ENCODE peak calls at places on chromosomes 6 and 20, in eight cellular contexts. One of them, this sample, is unnamed.

GRCh38 chr6:69729870-69730449 is 66.8 kb downstream of the LMBRD1 start:
- DNase-seq in cardiac muscle cell: peak; percentile 13
- DNase-seq in fibroblast of the aortic adventitia: peak; percentile 23
- DNase-seq in CD8-positive, alpha-beta T cell: no peak
- DNase-seq in uterus: no peak
- DNase-seq in mucosa of descending colon: no peak
- DNase-seq in GM12878: no peak
- DNase-seq in kidney: no peak
- DNase-seq in this sample: peak; percentile 1

GRCh38 chr6:81995548-81996289 is 243.2 kb upstream of the TENT5A start:
- DNase-seq in cardiac muscle cell: no peak
- DNase-seq in mucosa of descending colon: no peak
- DNase-seq in uterus: no peak
- DNase-seq in fibroblast of the aortic adventitia: peak; percentile 64
- DNase-seq in kidney: no peak
- DNase-seq in CD8-positive, alpha-beta T cell: no peak
- DNase-seq in GM12878: no peak
- DNase-seq in this sample: peak; percentile 78

GRCh38 chr6:41028618-41029486 is 10.2 kb downstream of the UNC5CL start:
- DNase-seq in cardiac muscle cell: peak; percentile 42
- DNase-seq in uterus: no peak
- DNase-seq in kidney: no peak
- DNase-seq in mucosa of descending colon: no peak
- DNase-seq in GM12878: no peak
- DNase-seq in fibroblast of the aortic adventitia: no peak
- DNase-seq in CD8-positive, alpha-beta T cell: no peak
- DNase-seq in this sample: no peak

GRCh38 chr20:52305843-52306242 is 114.3 kb upstream of the ZFP64 start:
- DNase-seq in GM12878: no peak
- DNase-seq in mucosa of descending colon: no peak
- DNase-seq in CD8-positive, alpha-beta T cell: no peak
- DNase-seq in kidney: no peak
- DNase-seq in uterus: no peak
- DNase-seq in cardiac muscle cell: no peak
- DNase-seq in fibroblast of the aortic adventitia: no peak
- DNase-seq in this sample: no peak

GRCh38 chr6:133631421-133631820 is 257.5 kb upstream of the TCF21 start:
- DNase-seq in mucosa of descending colon: no peak
- DNase-seq in uterus: no peak
- DNase-seq in cardiac muscle cell: no peak
- DNase-seq in fibroblast of the aortic adventitia: peak; percentile 62
- DNase-seq in kidney: no peak
- DNase-seq in GM12878: no peak
- DNase-seq in CD8-positive, alpha-beta T cell: no peak
- DNase-seq in this sample: peak; percentile 71

GRCh38 chr20:10642859-10643559 is 30.8 kb downstream of the JAG1 start:
- DNase-seq in kidney: no peak
- DNase-seq in CD8-positive, alpha-beta T cell: no peak
- DNase-seq in fibroblast of the aortic adventitia: no peak
- DNase-seq in uterus: no peak
- DNase-seq in GM12878: no peak
- DNase-seq in mucosa of descending colon: no peak
- DNase-seq in cardiac muscle cell: no peak
- DNase-seq in this sample: no peak

GRCh38 chr20:63961664-63962425 is 5.6 kb upstream of the UCKL1 start:
- DNase-seq in CD8-positive, alpha-beta T cell: no peak
- DNase-seq in cardiac muscle cell: no peak
- DNase-seq in uterus: no peak
- DNase-seq in fibroblast of the aortic adventitia: no peak
- DNase-seq in GM12878: no peak
- DNase-seq in mucosa of descending colon: peak; percentile 46
- DNase-seq in kidney: peak; percentile 59
- DNase-seq in this sample: no peak

GRCh38 chr6:95087394-95088097 is 489.8 kb upstream of the MANEA start:
- DNase-seq in GM12878: no peak
- DNase-seq in fibroblast of the aortic adventitia: peak; percentile 91
- DNase-seq in uterus: no peak
- DNase-seq in mucosa of descending colon: no peak
- DNase-seq in CD8-positive, alpha-beta T cell: no peak
- DNase-seq in cardiac muscle cell: peak; percentile 86
- DNase-seq in kidney: no peak
- DNase-seq in this sample: peak; percentile 4

GRCh38 chr20:16393297-16393696 is 180.0 kb downstream of the KIF16B start:
- DNase-seq in CD8-positive, alpha-beta T cell: no peak
- DNase-seq in fibroblast of the aortic adventitia: no peak
- DNase-seq in mucosa of descending colon: no peak
- DNase-seq in GM12878: no peak
- DNase-seq in uterus: no peak
- DNase-seq in cardiac muscle cell: peak; percentile 14
- DNase-seq in kidney: no peak
- DNase-seq in this sample: no peak

GRCh38 chr6:130037207-130037811 is 18.9 kb downstream of the L3MBTL3 start:
- DNase-seq in mucosa of descending colon: no peak
- DNase-seq in cardiac muscle cell: no peak
- DNase-seq in GM12878: no peak
- DNase-seq in fibroblast of the aortic adventitia: peak; percentile 30
- DNase-seq in CD8-positive, alpha-beta T cell: no peak
- DNase-seq in kidney: no peak
- DNase-seq in uterus: no peak
- DNase-seq in this sample: no peak
- TF ChIP-seq CTCF in mucosa of descending colon: no peak
- TF ChIP-seq CTCF in cardiac muscle cell: peak; percentile 55
- TF ChIP-seq CTCF in GM12878: no peak
- TF ChIP-seq CTCF in fibroblast of the aortic adventitia: peak; percentile 56
- TF ChIP-seq CTCF in CD8-positive, alpha-beta T cell: peak; percentile 85
- TF ChIP-seq CTCF in kidney: no peak
- TF ChIP-seq CTCF in uterus: peak; percentile 29
- TF ChIP-seq CTCF in this sample: peak; percentile 60

DNA sequence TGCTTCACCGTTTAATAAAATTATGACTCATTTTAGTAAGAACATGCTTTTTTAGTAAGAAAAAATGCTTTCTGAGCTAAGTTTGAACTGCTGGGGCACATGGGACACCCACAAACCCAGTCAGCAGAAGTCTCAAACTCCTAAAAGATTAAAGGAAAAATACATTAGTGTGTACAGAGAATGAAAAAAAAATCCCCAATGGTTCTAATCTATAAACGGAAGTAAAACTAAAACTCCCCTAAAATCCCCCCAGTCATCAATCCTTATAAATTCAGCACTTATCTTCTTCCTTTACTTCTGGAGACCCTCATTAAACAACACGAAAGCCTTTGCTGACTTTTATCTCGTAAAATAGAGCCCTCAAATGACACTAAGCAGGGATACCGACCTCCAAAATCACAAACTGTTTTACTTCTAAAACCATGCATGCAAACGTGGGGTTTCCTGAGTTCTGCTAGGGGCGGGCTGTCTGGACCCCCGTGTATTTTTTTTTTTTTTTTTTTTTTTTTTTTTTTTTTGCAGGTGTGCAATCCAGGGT is 1.1 kb upstream of the MYB start:
- DNase-seq in uterus: no peak
- DNase-seq in CD8-positive, alpha-beta T cell: no peak
- DNase-seq in kidney: no peak
- DNase-seq in mucosa of descending colon: no peak
- DNase-seq in cardiac muscle cell: no peak
- DNase-seq in GM12878: no peak
- DNase-seq in fibroblast of the aortic adventitia: peak; percentile 17
- DNase-seq in this sample: no peak
- H3K4me3 ChIP-seq in uterus: no peak overlapping the region
- H3K4me3 ChIP-seq in CD8-positive, alpha-beta T cell: peak overlapping the region; percentile 40
- H3K4me3 ChIP-seq in kidney: no peak overlapping the region
- H3K4me3 ChIP-seq in mucosa of descending colon: no peak overlapping the region
- H3K4me3 ChIP-seq in cardiac muscle cell: peak overlapping the region; percentile 41
- H3K4me3 ChIP-seq in GM12878: peak overlapping the region; percentile 62
- H3K4me3 ChIP-seq in fibroblast of the aortic adventitia: peak overlapping the region; percentile 9
- H3K4me3 ChIP-seq in this sample: no peak overlapping the region

GRCh38 chr6:127956260-127956888 is 55.5 kb upstream of the THEMIS start:
- DNase-seq in uterus: no peak
- DNase-seq in kidney: no peak
- DNase-seq in fibroblast of the aortic adventitia: no peak
- DNase-seq in mucosa of descending colon: no peak
- DNase-seq in cardiac muscle cell: no peak
- DNase-seq in CD8-positive, alpha-beta T cell: no peak
- DNase-seq in GM12878: no peak
- DNase-seq in this sample: no peak
- TF ChIP-seq CTCF in uterus: no peak
- TF ChIP-seq CTCF in kidney: no peak
- TF ChIP-seq CTCF in fibroblast of the aortic adventitia: peak; percentile 19
- TF ChIP-seq CTCF in mucosa of descending colon: no peak
- TF ChIP-seq CTCF in cardiac muscle cell: no peak
- TF ChIP-seq CTCF in CD8-positive, alpha-beta T cell: no peak
- TF ChIP-seq CTCF in GM12878: no peak
- TF ChIP-seq CTCF in this sample: peak; percentile 6

DNA sequence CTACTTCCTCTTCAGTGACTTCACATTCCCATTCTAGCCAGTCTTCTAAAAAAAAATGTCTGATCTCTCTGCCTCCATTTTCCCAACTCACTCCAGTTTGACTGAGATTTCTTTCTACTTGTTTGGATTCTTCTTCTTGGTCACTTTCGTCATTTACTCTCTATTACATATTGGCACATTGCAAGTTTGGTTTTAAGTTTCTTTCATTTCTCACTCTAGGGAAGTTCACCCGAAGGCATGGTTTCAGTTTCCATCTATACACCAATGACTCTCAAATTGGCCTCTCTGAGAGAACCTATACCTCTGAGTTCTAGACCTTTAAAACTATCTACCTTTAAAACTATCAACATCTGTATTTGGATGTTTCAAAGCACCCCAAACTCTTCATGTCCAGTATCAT is 51.3 kb downstream of the CD109 start:
- DNase-seq in cardiac muscle cell: no peak
- DNase-seq in GM12878: peak; percentile 51
- DNase-seq in CD8-positive, alpha-beta T cell: no peak
- DNase-seq in kidney: no peak
- DNase-seq in uterus: no peak
- DNase-seq in fibroblast of the aortic adventitia: no peak
- DNase-seq in mucosa of descending colon: no peak
- DNase-seq in this sample: no peak
- H3K4me3 ChIP-seq in cardiac muscle cell: no peak overlapping the region
- H3K4me3 ChIP-seq in GM12878: no peak overlapping the region
- H3K4me3 ChIP-seq in CD8-positive, alpha-beta T cell: no peak overlapping the region
- H3K4me3 ChIP-seq in kidney: no peak overlapping the region
- H3K4me3 ChIP-seq in uterus: no peak overlapping the region
- H3K4me3 ChIP-seq in fibroblast of the aortic adventitia: no peak overlapping the region
- H3K4me3 ChIP-seq in mucosa of descending colon: no peak overlapping the region
- H3K4me3 ChIP-seq in this sample: no peak overlapping the region

GRCh38 chr20:19172637-19173036 is 39.8 kb upstream of the SLC24A3 start:
- DNase-seq in fibroblast of the aortic adventitia: no peak
- DNase-seq in kidney: no peak
- DNase-seq in mucosa of descending colon: no peak
- DNase-seq in CD8-positive, alpha-beta T cell: no peak
- DNase-seq in cardiac muscle cell: no peak
- DNase-seq in uterus: no peak
- DNase-seq in GM12878: no peak
- DNase-seq in this sample: no peak

GRCh38 chr20:19170148-19170547 is 42.3 kb upstream of the SLC24A3 start:
- DNase-seq in kidney: no peak
- DNase-seq in mucosa of descending colon: no peak
- DNase-seq in CD8-positive, alpha-beta T cell: no peak
- DNase-seq in GM12878: no peak
- DNase-seq in cardiac muscle cell: no peak
- DNase-seq in uterus: no peak
- DNase-seq in fibroblast of the aortic adventitia: no peak
- DNase-seq in this sample: no peak
- TF ChIP-seq CTCF in kidney: no peak
- TF ChIP-seq CTCF in mucosa of descending colon: no peak
- TF ChIP-seq CTCF in CD8-positive, alpha-beta T cell: no peak
- TF ChIP-seq CTCF in GM12878: no peak
- TF ChIP-seq CTCF in cardiac muscle cell: no peak
- TF ChIP-seq CTCF in uterus: no peak
- TF ChIP-seq CTCF in fibroblast of the aortic adventitia: no peak
- TF ChIP-seq CTCF in this sample: no peak

DNA sequence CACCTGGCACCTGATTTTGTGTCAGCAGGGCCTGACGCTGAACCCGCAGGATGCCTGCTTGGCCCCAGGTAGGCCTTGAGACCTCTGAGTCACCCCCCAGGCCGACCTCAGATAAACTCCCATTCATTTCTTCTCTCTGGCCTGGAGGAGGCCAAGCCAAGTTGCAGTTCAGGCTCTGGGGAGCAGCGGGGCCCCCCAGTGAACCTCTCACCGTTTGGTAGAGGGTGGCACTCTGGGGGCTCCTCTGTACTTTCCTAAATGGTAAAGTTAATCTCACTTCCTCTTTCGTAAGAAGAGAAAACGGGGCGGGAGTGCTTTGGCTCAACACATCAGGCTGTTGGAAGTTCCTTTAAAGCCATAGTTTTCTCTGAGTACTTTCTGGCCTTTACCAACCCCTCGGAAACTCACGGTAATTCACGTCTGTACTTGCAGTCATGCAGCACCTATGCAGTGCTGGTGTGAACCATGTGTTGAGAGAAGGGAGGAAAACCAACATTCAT is 2.8 kb downstream of the SIRPA start:
- DNase-seq in mucosa of descending colon: no peak
- DNase-seq in uterus: no peak
- DNase-seq in cardiac muscle cell: no peak
- DNase-seq in GM12878: peak; percentile 57
- DNase-seq in CD8-positive, alpha-beta T cell: no peak
- DNase-seq in fibroblast of the aortic adventitia: peak; percentile 60
- DNase-seq in kidney: no peak
- DNase-seq in this sample: peak; percentile 52
- H3K4me3 ChIP-seq in mucosa of descending colon: no peak overlapping the region
- H3K4me3 ChIP-seq in uterus: no peak overlapping the region
- H3K4me3 ChIP-seq in cardiac muscle cell: no peak overlapping the region
- H3K4me3 ChIP-seq in GM12878: peak overlapping the region; percentile 54
- H3K4me3 ChIP-seq in CD8-positive, alpha-beta T cell: no peak overlapping the region
- H3K4me3 ChIP-seq in fibroblast of the aortic adventitia: peak overlapping the region; percentile 17
- H3K4me3 ChIP-seq in kidney: no peak overlapping the region
- H3K4me3 ChIP-seq in this sample: peak overlapping the region; percentile 23

DNA sequence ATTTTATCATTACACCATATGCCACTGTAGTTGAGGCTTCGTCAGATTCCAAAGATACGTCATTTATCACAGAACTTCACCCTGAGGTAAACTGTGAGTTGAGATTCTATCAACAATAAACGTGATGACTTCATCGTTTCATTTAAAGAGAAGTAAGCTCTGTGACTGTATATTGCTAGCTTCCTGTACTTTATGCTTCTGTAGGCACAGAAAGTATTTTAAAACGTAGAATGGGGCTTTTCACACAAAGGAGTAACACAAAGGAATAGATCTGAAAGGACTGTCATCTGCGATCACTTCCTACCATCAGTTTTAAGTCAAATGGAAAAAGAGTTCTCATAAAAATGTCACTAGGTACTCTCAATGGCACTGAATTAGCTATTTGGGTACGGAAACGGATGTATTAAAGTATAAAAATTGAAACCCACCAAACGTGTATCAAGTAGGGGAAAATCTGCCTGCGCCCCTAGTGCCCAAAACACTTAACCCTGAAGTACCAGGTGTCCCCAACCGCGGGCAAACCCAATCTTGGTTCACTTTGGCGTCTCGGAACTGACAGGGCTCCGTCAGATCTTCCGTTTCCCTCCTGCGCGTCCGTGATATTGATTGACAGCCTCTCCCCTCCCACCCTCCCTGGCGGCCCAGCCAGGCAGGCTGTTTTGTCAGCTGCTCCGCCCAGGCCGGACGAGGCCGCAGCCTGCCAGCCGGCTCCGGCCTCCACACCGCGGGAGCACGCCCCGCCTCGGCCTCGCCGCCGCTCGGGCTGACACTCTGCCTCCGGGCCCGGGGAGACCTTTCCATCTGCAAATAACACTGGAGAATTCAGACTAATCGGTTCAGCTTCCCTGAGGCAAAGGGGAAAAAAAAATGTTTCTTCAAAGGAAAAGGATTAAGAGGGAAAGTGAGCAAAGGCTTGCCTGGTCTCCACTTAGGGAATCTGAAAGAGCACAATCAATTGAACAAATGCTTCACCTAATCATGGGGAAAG is 234.7 kb upstream of the MCHR2 start:
- DNase-seq in mucosa of descending colon: peak; percentile 79
- DNase-seq in fibroblast of the aortic adventitia: peak; percentile 50
- DNase-seq in kidney: peak; percentile 89
- DNase-seq in uterus: no peak
- DNase-seq in CD8-positive, alpha-beta T cell: peak; percentile 8
- DNase-seq in cardiac muscle cell: peak; percentile 78
- DNase-seq in GM12878: peak; percentile 37
- DNase-seq in this sample: peak; percentile 46
- TF ChIP-seq CTCF in mucosa of descending colon: no peak
- TF ChIP-seq CTCF in fibroblast of the aortic adventitia: peak; percentile 41
- TF ChIP-seq CTCF in kidney: no peak
- TF ChIP-seq CTCF in uterus: no peak
- TF ChIP-seq CTCF in CD8-positive, alpha-beta T cell: no peak
- TF ChIP-seq CTCF in cardiac muscle cell: peak; percentile 37
- TF ChIP-seq CTCF in GM12878: no peak
- TF ChIP-seq CTCF in this sample: peak; percentile 35

This sample was measured in AG10803.